ENCODE peak calls at places on chromosome 21, in five cellular contexts. One of them, this sample, is unnamed.

GRCh38 chr21:15801352-15801863 is 71.6 kb downstream of the USP25 start:
- DNase-seq in GM12891: no peak
- DNase-seq in GM12878: no peak
- DNase-seq in H1: no peak
- DNase-seq in HepG2: no peak
- DNase-seq in this sample: no peak

GRCh38 chr21:16084776-16085364 is 355.1 kb downstream of the USP25 start:
- DNase-seq in GM12891: no peak
- DNase-seq in GM12878: no peak
- DNase-seq in H1: no peak
- DNase-seq in HepG2: no peak
- DNase-seq in this sample: no peak

GRCh38 chr21:21163904-21164303 is 165.7 kb downstream of the NCAM2 start:
- DNase-seq in GM12891: peak
- DNase-seq in GM12878: no peak
- DNase-seq in H1: no peak
- DNase-seq in HepG2: peak
- DNase-seq in this sample: no peak

GRCh38 chr21:26850116-26850643 is 5.0 kb upstream of the ADAMTS1 start:
- DNase-seq in GM12891: no peak
- DNase-seq in GM12878: peak
- DNase-seq in H1: no peak
- DNase-seq in HepG2: peak
- DNase-seq in this sample: no peak

GRCh38 chr21:39499156-39499555 is 47.4 kb downstream of the SH3BGR start:
- DNase-seq in GM12891: no peak
- DNase-seq in GM12878: no peak
- DNase-seq in H1: no peak
- DNase-seq in HepG2: no peak
- DNase-seq in this sample: no peak

GRCh38 chr21:39373634-39374033 is 24.7 kb upstream of the HMGN1 start:
- DNase-seq in GM12891: no peak
- DNase-seq in GM12878: no peak
- DNase-seq in H1: no peak
- DNase-seq in HepG2: peak
- DNase-seq in this sample: no peak

GRCh38 chr21:42009018-42009830 is 936 bp downstream of the ZBTB21 start:
- DNase-seq in GM12891: no peak
- DNase-seq in GM12878: no peak
- DNase-seq in H1: no peak
- DNase-seq in HepG2: peak
- DNase-seq in this sample: no peak

GRCh38 chr21:15560383-15561056 is 169.3 kb upstream of the USP25 start:
- DNase-seq in GM12891: no peak
- DNase-seq in GM12878: no peak
- DNase-seq in H1: no peak
- DNase-seq in HepG2: no peak
- DNase-seq in this sample: no peak

GRCh38 chr21:40845621-40846020 is 1.3 kb downstream of the DSCAM start:
- DNase-seq in GM12891: no peak
- DNase-seq in GM12878: no peak
- DNase-seq in H1: no peak
- DNase-seq in HepG2: no peak
- DNase-seq in this sample: no peak

GRCh38 chr21:16169102-16169511 is 439.3 kb downstream of the USP25 start:
- DNase-seq in GM12891: no peak
- DNase-seq in GM12878: no peak
- DNase-seq in H1: no peak
- DNase-seq in HepG2: no peak
- DNase-seq in this sample: no peak

GRCh38 chr21:33011462-33011861 is 14.3 kb upstream of the OLIG2 start:
- DNase-seq in GM12891: no peak
- DNase-seq in GM12878: no peak
- DNase-seq in H1: no peak
- DNase-seq in HepG2: peak
- DNase-seq in this sample: no peak

GRCh38 chr21:25708467-25709065 is 26.1 kb downstream of the ATP5PF start:
- DNase-seq in GM12891: no peak
- DNase-seq in GM12878: no peak
- DNase-seq in H1: no peak
- DNase-seq in HepG2: peak
- DNase-seq in this sample: no peak

GRCh38 chr21:26159869-26160268 is 10.7 kb downstream of the APP start:
- DNase-seq in GM12891: no peak
- DNase-seq in GM12878: no peak
- DNase-seq in H1: no peak
- DNase-seq in HepG2: no peak
- DNase-seq in this sample: no peak

GRCh38 chr21:42027804-42028753 is 17.9 kb upstream of the ZBTB21 start:
- DNase-seq in GM12891: no peak
- DNase-seq in GM12878: no peak
- DNase-seq in H1: no peak
- DNase-seq in HepG2: no peak
- DNase-seq in this sample: no peak

GRCh38 chr21:43331962-43332458 is 94.9 kb downstream of the SIK1 start:
- DNase-seq in GM12891: no peak
- DNase-seq in GM12878: no peak
- DNase-seq in H1: no peak
- DNase-seq in HepG2: no peak
- DNase-seq in this sample: no peak

GRCh38 chr21:46622226-46622625 is 13.2 kb upstream of the PRMT2 start:
- DNase-seq in GM12891: no peak
- DNase-seq in GM12878: no peak
- DNase-seq in H1: no peak
- DNase-seq in HepG2: peak
- DNase-seq in this sample: no peak

GRCh38 chr21:16124397-16125130 is 394.8 kb downstream of the USP25 start:
- DNase-seq in GM12891: no peak
- DNase-seq in GM12878: no peak
- DNase-seq in H1: no peak
- DNase-seq in HepG2: no peak
- DNase-seq in this sample: no peak

GRCh38 chr21:39106881-39107462 is 76.3 kb downstream of the PSMG1 start:
- DNase-seq in GM12891: no peak
- DNase-seq in GM12878: no peak
- DNase-seq in H1: no peak
- DNase-seq in HepG2: no peak
- DNase-seq in this sample: no peak

GRCh38 chr21:14591882-14592281 is 45.8 kb upstream of the SAMSN1 start:
- DNase-seq in GM12891: no peak
- DNase-seq in GM12878: no peak
- DNase-seq in H1: no peak
- DNase-seq in HepG2: no peak
- DNase-seq in this sample: no peak

GRCh38 chr21:25453524-25453923 is 153.8 kb downstream of the MRPL39 start:
- DNase-seq in GM12891: no peak
- DNase-seq in GM12878: no peak
- DNase-seq in H1: no peak
- DNase-seq in HepG2: no peak
- DNase-seq in this sample: no peak

GRCh38 chr21:16159213-16159970 is 429.6 kb downstream of the USP25 start:
- DNase-seq in GM12891: no peak
- DNase-seq in GM12878: no peak
- DNase-seq in H1: no peak
- DNase-seq in HepG2: no peak
- DNase-seq in this sample: no peak

GRCh38 chr21:15742052-15742451 is 12.3 kb downstream of the USP25 start:
- DNase-seq in GM12891: no peak
- DNase-seq in GM12878: no peak
- DNase-seq in H1: no peak
- DNase-seq in HepG2: peak
- DNase-seq in this sample: no peak

GRCh38 chr21:28521932-28522826 is 470.5 kb downstream of the LTN1 start:
- DNase-seq in GM12891: no peak
- DNase-seq in GM12878: no peak
- DNase-seq in H1: peak
- DNase-seq in HepG2: no peak
- DNase-seq in this sample: no peak

GRCh38 chr21:41359289-41359688 is 2.5 kb upstream of the MX2 start:
- DNase-seq in GM12891: no peak
- DNase-seq in GM12878: no peak
- DNase-seq in H1: no peak
- DNase-seq in HepG2: no peak
- DNase-seq in this sample: no peak

DNA sequence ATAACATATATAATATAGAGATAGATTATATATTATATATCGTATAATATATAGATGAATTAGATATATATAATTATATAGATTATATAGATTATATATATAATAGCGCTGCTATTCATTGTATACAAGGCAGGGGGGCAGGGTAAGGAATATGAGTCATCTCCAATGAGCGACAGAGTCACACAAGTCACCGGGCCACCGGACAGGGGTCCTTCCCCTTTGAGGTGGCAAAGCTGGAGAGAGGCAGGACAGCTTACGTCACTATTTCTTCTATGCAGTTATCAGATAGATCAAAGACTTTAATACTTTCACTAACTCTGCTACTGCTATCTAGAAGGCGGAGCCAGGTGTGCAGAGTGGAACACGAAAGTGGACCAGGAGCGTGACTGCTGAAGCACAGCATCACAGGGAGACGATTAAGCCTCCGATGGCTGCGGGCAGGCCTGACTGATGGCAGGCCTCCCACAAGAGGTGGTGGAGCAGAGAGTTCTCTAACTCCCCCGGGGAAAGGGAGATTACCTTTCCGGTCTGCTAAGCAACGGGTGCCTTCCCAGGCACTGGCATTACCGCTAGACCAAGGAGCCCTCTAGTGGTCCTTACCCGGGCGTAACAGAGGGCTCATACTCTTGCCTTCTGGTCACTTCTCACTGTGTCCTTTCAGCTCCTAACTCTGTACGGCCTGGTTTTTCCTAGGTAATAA is 2154.7 kb downstream of the MRPL39 start:
- DNase-seq in GM12891: no peak
- DNase-seq in GM12878: no peak
- DNase-seq in H1: peak
- DNase-seq in HepG2: no peak
- DNase-seq in this sample: no peak
- TF ChIP-seq TAF1 in GM12891: no peak
- TF ChIP-seq TAF1 in GM12878: no peak
- TF ChIP-seq TAF1 in H1: no peak
- TF ChIP-seq TAF1 in HepG2: no peak
- TF ChIP-seq TAF1 in this sample: no peak

DNA sequence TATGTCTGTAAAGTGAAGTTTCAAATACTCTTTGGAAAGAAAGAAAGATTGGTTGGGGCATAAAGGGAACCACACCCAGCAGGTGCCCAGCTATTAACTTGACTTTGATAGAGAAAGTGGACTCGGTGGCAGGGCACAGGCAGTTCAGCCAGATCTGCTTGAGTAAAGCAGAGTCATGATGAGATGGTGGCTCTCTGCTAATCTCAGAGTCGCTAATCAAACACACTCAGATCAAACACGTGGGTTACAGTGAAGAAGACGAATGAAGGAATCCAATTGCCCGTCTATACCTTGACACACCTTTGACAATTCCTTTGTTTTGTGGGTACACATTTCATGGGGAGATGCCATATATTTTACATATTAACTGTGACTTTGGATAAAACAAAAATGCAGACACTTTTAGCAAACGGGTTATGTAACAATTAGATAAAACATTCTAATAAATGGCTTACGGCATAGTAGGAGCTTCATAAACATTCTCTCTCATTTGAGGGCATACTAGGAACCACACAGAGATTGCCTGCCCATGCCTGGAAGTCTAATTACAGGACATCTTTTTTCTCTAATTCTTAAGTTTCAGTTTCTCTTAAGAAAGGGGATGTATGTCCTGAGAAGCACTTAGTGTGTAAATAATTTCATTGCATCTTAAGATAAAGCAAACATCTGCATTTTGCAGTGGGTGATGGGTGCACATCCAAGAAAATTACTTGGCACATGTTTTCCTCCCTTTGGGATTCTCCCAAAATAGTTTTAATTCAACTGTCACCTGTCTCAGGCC is 7.2 kb downstream of the CBR1 start:
- DNase-seq in GM12891: no peak
- DNase-seq in GM12878: no peak
- DNase-seq in H1: no peak
- DNase-seq in HepG2: no peak
- DNase-seq in this sample: no peak
- TF ChIP-seq POLR2AphosphoS5 in GM12891: no peak
- TF ChIP-seq POLR2AphosphoS5 in GM12878: no peak
- TF ChIP-seq POLR2AphosphoS5 in H1: no peak
- TF ChIP-seq POLR2AphosphoS5 in HepG2: no peak
- TF ChIP-seq POLR2AphosphoS5 in this sample: no peak

GRCh38 chr21:45466330-45467220 is 61.6 kb downstream of the COL18A1 start:
- DNase-seq in GM12891: no peak
- DNase-seq in GM12878: no peak
- DNase-seq in H1: no peak
- DNase-seq in HepG2: no peak
- DNase-seq in this sample: no peak
- TF ChIP-seq TAF1 in GM12891: no peak
- TF ChIP-seq TAF1 in GM12878: no peak
- TF ChIP-seq TAF1 in H1: no peak
- TF ChIP-seq TAF1 in HepG2: no peak
- TF ChIP-seq TAF1 in this sample: no peak

DNA sequence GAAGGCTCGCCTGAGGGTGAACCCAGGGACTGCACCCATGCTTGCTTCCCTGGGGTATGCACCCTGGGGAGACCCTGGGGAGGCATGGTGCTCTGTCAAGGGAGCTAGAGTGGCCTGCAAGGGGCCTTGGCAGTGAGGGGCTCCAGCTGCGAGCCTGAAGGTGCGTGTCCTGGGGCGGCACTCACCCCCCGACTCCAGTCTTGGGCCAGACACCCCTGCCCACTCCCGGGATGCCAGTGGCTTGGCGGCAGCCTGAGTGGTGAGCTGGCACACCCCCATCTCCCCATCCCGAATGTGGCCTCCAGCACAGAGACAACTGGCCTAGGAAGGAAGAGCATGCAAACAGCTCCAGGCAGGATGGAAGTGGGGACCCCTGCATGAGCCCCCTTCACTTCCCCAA is 2.6 kb downstream of the SUMO3 start:
- DNase-seq in GM12891: no peak
- DNase-seq in GM12878: no peak
- DNase-seq in H1: no peak
- DNase-seq in HepG2: no peak
- DNase-seq in this sample: no peak
- TF ChIP-seq POLR2AphosphoS5 in GM12891: no peak
- TF ChIP-seq POLR2AphosphoS5 in GM12878: no peak
- TF ChIP-seq POLR2AphosphoS5 in H1: no peak
- TF ChIP-seq POLR2AphosphoS5 in HepG2: no peak
- TF ChIP-seq POLR2AphosphoS5 in this sample: no peak

DNA sequence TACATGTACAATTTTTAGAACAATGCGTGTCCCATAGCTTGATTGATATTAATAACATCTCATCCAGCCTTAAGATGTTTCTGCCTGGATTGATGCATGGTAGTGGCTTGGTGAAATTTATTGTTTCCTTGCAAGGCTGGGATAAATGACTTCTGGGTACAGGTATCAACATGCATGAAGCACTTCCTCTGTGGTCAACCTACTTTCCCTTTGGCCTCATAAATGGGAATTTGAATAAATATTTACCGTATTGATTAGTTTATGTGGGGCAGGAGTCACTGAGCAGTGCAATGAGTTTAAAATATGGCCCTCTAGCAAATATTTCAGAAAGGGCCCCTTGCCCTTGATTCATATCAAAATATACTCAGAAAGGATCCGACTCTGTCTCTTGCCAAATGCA is 83.9 kb upstream of the KCNE2 start:
- DNase-seq in GM12891: no peak
- DNase-seq in GM12878: no peak
- DNase-seq in H1: no peak
- DNase-seq in HepG2: no peak
- DNase-seq in this sample: no peak
- TF ChIP-seq TAF1 in GM12891: no peak
- TF ChIP-seq TAF1 in GM12878: no peak
- TF ChIP-seq TAF1 in H1: no peak
- TF ChIP-seq TAF1 in HepG2: no peak
- TF ChIP-seq TAF1 in this sample: no peak

This sample was measured in GM12892.